ENCODE peak calls at places on chromosomes 6 and 20, in five cellular contexts. P is mesenchymal stem cell, D is IMR-90, E is GM23338, U is K562. V is an unnamed sample.

GRCh38 chr20:23336476-23336875 is 14.1 kb upstream of the NXT1 start:
- DNase-seq in P (no peak), D (no peak), E (no peak), U (no peak), V (no peak)

GRCh38 chr20:63393566-63393965 is 32.4 kb upstream of the CHRNA4 start:
- DNase-seq in P (no peak), D (no peak), E (no peak), U (no peak), V (no peak)

GRCh38 chr6:157682856-157683481 is 140.1 kb upstream of the SNX9 start:
- DNase-seq in P (peak), D (peak), E (no peak), U (no peak), V (no peak)

GRCh38 chr20:13819885-13820645 is 35.2 kb downstream of the NDUFAF5 start:
- DNase-seq in P (peak), D (peak), E (peak), U (peak), V (peak)

GRCh38 chr20:9015984-9016324 is 52.9 kb upstream of the PLCB4 start:
- DNase-seq in P (peak), D (peak), E (peak), U (no peak), V (no peak)

GRCh38 chr6:158316022-158316421 is 3.8 kb downstream of the TULP4 start:
- DNase-seq in P (no peak), D (peak), E (no peak), U (no peak), V (no peak)

GRCh38 chr6:79544939-79545450 is 7.8 kb upstream of the LCA5 start:
- DNase-seq in P (peak), D (peak), E (peak), U (peak), V (peak)

GRCh38 chr6:44831002-44831610 is 443.6 kb downstream of the CDC5L start:
- DNase-seq in P (peak), D (no peak), E (peak), U (no peak), V (no peak)

GRCh38 chr6:97316982-97317381 is 34.0 kb upstream of the MMS22L start:
- DNase-seq in P (no peak), D (no peak), E (no peak), U (no peak), V (no peak)

GRCh38 chr20:29318871-29319461 is 1938.5 kb upstream of the DEFB115 start:
- DNase-seq in P (no peak), D (no peak), E (peak), U (no peak), V (no peak)

GRCh38 chr6:4891171-4891570 is 112.7 kb downstream of the RPP40 start:
- DNase-seq in P (no peak), D (no peak), E (no peak), U (no peak), V (no peak)

GRCh38 chr6:144311361-144311760 is 26.2 kb downstream of the UTRN start:
- DNase-seq in P (no peak), D (no peak), E (no peak), U (no peak), V (peak)

GRCh38 chr20:59682603-59683002 is 78.3 kb downstream of the PHACTR3 start:
- DNase-seq in P (no peak), D (no peak), E (no peak), U (no peak), V (no peak)

GRCh38 chr20:59680148-59680650 is 75.9 kb downstream of the PHACTR3 start:
- DNase-seq in P (no peak), D (no peak), E (no peak), U (no peak), V (peak)

GRCh38 chr20:59684685-59685212 is 80.4 kb downstream of the PHACTR3 start:
- DNase-seq in P (no peak), D (no peak), E (no peak), U (no peak), V (peak)

GRCh38 chr20:59680852-59681251 is 76.5 kb downstream of the PHACTR3 start:
- DNase-seq in P (no peak), D (no peak), E (no peak), U (no peak), V (peak)

GRCh38 chr20:59683181-59683580 is 78.8 kb downstream of the PHACTR3 start:
- DNase-seq in P (no peak), D (no peak), E (no peak), U (no peak), V (no peak)
- H2AFZ ChIP-seq in P (no peak), D (no peak), E (no peak), U (no peak), V (no peak)

GRCh38 chr6:28541996-28542395 is 16.3 kb downstream of the GPX5 start:
- DNase-seq in P (no peak), D (no peak), E (no peak), U (no peak), V (no peak)
- H2AFZ ChIP-seq in P (no peak), D (no peak), E (peak), U (peak), V (no peak)

GRCh38 chr6:168216741-168217140 is 102.8 kb downstream of the DACT2 start:
- DNase-seq in P (no peak), D (no peak), E (no peak), U (no peak), V (no peak)

GRCh38 chr6:168214586-168215104 is 104.9 kb downstream of the DACT2 start:
- DNase-seq in P (no peak), D (no peak), E (no peak), U (no peak), V (no peak)

GRCh38 chr6:168215121-168215808 is 104.3 kb downstream of the DACT2 start:
- DNase-seq in P (no peak), D (no peak), E (no peak), U (no peak), V (no peak)

GRCh38 chr6:168217216-168217879 is 102.2 kb downstream of the DACT2 start:
- DNase-seq in P (no peak), D (no peak), E (no peak), U (no peak), V (no peak)

GRCh38 chr6:168216139-168216538 is 103.4 kb downstream of the DACT2 start:
- DNase-seq in P (no peak), D (no peak), E (peak), U (no peak), V (no peak)
- H2AFZ ChIP-seq in P (no peak), D (no peak), E (no peak), U (no peak), V (no peak)

GRCh38 chr6:37243816-37244370 is 13.7 kb upstream of the TBC1D22B start:
- DNase-seq in P (no peak), D (no peak), E (no peak), U (peak), V (no peak)

GRCh38 chr6:37242042-37242428 is 15.5 kb upstream of the TBC1D22B start:
- DNase-seq in P (no peak), D (no peak), E (no peak), U (no peak), V (no peak)

GRCh38 chr6:37244430-37245310 is 12.9 kb upstream of the TBC1D22B start:
- DNase-seq in P (peak), D (peak), E (no peak), U (peak), V (no peak)

GRCh38 chr6:37242429-37243052 is 15.0 kb upstream of the TBC1D22B start:
- DNase-seq in P (peak), D (peak), E (no peak), U (peak), V (no peak)

DNA sequence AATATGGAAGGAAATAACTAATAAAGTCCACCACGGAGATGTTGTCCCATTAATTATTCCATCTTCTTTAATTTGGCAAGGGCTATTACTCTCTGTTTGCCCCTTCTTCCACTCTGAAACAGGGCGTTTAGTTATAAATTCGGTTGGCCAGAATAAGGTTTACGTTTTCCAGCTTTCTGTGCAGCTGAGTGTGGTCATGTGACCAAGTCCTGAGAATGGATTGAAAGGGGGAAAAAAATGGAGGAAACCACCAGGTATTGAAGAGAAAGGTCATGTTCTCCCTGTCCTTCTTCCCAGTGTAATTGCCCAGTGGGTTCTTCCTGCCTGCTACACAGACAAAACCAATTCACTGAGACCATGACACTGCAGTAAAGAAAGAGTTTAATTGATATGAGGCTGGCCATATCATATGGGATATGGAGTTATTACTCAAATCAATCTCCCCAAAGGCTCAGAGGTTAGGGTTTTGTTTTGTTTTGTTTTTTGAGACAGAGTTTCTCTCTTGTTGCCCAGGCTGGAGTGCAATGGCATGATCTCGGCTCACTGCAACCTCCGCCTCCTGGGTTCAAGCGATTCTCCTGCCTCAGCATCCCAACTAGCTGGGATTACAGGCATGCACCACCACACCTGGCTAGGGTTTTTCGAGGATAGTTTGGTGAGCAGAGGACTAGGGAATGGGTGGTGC is 14.3 kb upstream of the TBC1D22B start:
- DNase-seq in P (no peak), D (no peak), E (no peak), U (no peak), V (no peak)
- H2AFZ ChIP-seq in P (no peak), D (peak), E (peak), U (peak), V (no peak)

GRCh38 chr20:21767739-21768223 is 62.3 kb downstream of the PAX1 start:
- DNase-seq in P (no peak), D (no peak), E (peak), U (peak), V (peak)
- H2AFZ ChIP-seq in P (no peak), D (no peak), E (peak), U (no peak), V (no peak)

GRCh38 chr6:131729550-131729949 is 18.7 kb upstream of the CTAGE9 start:
- DNase-seq in P (no peak), D (no peak), E (no peak), U (no peak), V (no peak)

GRCh38 chr6:131731224-131731623 is 20.4 kb upstream of the CTAGE9 start:
- DNase-seq in P (no peak), D (peak), E (no peak), U (no peak), V (no peak)

GRCh38 chr6:131730264-131730663 is 19.4 kb upstream of the CTAGE9 start:
- DNase-seq in P (no peak), D (no peak), E (no peak), U (no peak), V (no peak)

GRCh38 chr6:131736010-131736409 is 25.2 kb upstream of the CTAGE9 start:
- DNase-seq in P (no peak), D (no peak), E (no peak), U (no peak), V (no peak)

GRCh38 chr6:131733376-131734016 is 22.7 kb upstream of the CTAGE9 start:
- DNase-seq in P (no peak), D (peak), E (no peak), U (no peak), V (no peak)
- H2AFZ ChIP-seq in P (no peak), D (peak), E (peak), U (no peak), V (no peak)

GRCh38 chr6:122788663-122789062 is 395 bp upstream of the SMPDL3A start:
- DNase-seq in P (no peak), D (no peak), E (peak), U (no peak), V (no peak)

GRCh38 chr6:122789078-122789861 is at the start of gene SMPDL3A:
- DNase-seq in P (peak), D (peak), E (peak), U (peak), V (no peak)

GRCh38 chr6:122790740-122791679 is 2.0 kb downstream of the SMPDL3A start:
- DNase-seq in P (peak), D (peak), E (peak), U (peak), V (no peak)

GRCh38 chr6:122789862-122790739 is 1.0 kb downstream of the SMPDL3A start:
- DNase-seq in P (peak), D (peak), E (peak), U (peak), V (no peak)

DNA sequence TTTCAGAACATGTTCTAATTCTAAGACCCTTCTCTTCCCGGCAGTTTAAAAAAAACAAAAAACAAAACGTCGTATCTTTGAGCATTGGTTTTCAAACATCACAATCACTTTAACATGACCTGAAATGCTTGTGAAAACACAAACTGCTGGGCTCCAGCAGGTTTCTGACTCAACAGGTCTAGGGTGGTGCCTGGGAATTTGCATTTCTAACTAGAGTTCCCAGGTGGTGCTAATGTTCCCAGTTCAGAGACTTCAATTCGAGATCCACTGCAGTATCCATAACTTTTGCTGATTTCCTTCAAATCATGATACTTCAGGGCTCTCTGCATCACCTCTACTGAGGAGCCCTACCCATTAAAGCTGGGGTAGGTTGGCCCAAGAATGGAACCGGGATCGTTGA is 850 bp upstream of the SMPDL3A start:
- DNase-seq in P (no peak), D (no peak), E (peak), U (no peak), V (no peak)
- H2AFZ ChIP-seq in P (no peak), D (no peak), E (no peak), U (no peak), V (no peak)

GRCh38 chr20:54068966-54069365 is 1.4 kb downstream of the BCAS1 start:
- DNase-seq in P (no peak), D (no peak), E (peak), U (no peak), V (no peak)
- H2AFZ ChIP-seq in P (no peak), D (no peak), E (peak), U (no peak), V (no peak)

DNA sequence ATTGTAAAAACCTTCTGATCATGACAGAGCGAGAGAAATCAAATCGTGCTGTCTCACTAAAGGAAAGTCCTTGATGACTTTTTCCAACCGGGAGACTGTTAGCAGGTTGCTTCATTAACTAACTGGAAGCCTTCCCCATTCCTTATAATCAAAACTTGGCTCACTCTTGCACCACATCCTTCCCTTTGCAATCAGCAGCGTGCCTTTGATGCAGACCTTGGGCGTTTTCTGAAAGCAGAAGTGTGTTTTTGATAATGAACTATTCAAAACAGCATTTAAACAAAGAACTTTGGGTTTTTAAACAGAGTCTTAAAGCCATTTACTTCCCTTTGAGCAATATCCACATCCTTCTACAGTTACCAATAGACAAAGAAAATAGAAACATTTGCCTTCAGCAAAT is 96.2 kb upstream of the CNR1 start:
- DNase-seq in P (no peak), D (no peak), E (no peak), U (no peak), V (no peak)
- H2AFZ ChIP-seq in P (no peak), D (no peak), E (peak), U (no peak), V (no peak)